ENCODE peak calls at places on chromosomes 12 and 14, in five cellular contexts. Z, C, W, Q and X are unnamed samples.

GRCh38 chr14:93747102-93747501 is 41.2 kb downstream of the PRIMA1 start:
- DNase-seq in W (peak; percentile 43), C (no peak), Q (no peak), Z (no peak), X (no peak)

GRCh38 chr12:74665690-74666089 is 128.1 kb downstream of the ATXN7L3B start:
- DNase-seq in Z (no peak), Q (no peak), C (no peak), W (no peak), X (no peak)

GRCh38 chr12:132496710-132497109 is 6.8 kb downstream of the FBRSL1 start:
- DNase-seq in Z (no peak), W (no peak), Q (no peak), C (no peak), X (no peak)

GRCh38 chr14:29803045-29803444 is 124.6 kb downstream of the PRKD1 start:
- DNase-seq in Q (no peak), Z (no peak), W (no peak), C (no peak), X (no peak)

GRCh38 chr14:55752580-55753365 is 172.8 kb downstream of the KTN1 start:
- DNase-seq in C (no peak), Q (peak; percentile 9), W (no peak), Z (no peak), X (peak; percentile 8)

GRCh38 chr12:113088971-113089756 is 32.6 kb downstream of the DTX1 start:
- DNase-seq in Q (no peak), Z (no peak), W (no peak), C (no peak), X (no peak)

GRCh38 chr12:6570264-6570887 is 2.3 kb upstream of the NOP2 start:
- DNase-seq in Q (no peak), Z (peak; percentile 28), C (peak; percentile 82), W (peak; percentile 72), X (no peak)

GRCh38 chr12:6605425-6606330 is 1.5 kb downstream of the CHD4 start:
- DNase-seq in C (no peak), Z (peak; percentile 27), Q (no peak), W (peak; percentile 52), X (no peak)

GRCh38 chr12:28024231-28024995 is 51.9 kb upstream of the PTHLH start:
- DNase-seq in C (no peak), Q (peak; percentile 85), W (no peak), Z (no peak), X (no peak)

GRCh38 chr12:92289611-92290010 is 144.0 kb upstream of the BTG1 start:
- DNase-seq in Q (no peak), C (no peak), W (no peak), Z (no peak), X (no peak)

DNA sequence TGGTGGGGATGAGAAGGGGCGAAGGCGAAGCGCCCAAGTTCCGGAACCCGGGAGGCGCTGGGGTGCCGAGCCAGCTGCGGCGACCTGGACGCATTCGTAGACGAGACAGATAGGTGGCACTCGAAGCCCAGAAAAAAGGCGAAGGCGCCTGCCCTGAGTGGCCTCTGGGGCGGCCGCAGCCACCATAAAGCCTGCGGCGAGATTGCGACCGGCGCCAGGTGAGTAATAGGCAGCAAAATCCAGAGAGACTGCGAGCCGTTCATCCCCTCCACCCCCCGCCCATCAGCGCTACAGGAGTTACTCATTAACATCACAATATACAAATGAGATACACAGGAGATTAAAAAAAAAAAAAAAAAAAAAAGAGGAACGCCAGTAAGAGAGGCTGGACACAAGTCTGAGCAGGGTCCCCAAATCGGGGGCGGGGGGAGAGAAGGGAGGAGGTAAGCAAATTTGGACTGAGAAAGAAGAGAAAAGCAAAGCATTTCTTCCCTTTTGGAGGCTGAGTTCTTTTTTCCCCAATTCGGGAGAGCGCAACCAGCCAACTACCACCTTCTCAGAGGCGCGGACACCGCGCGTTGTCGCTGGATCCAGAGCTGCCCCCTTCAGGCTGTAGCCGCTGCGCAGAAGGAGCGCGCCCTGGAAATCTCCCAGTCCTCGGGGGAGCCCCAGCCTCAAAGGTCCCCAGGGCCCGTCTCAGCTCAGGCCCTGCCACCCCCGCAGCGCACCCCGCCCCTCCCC is 15.7 kb downstream of the TBX3 start:
- DNase-seq in W (peak; percentile 89), Q (no peak), C (peak; percentile 74), Z (peak; percentile 93), X (no peak)
- TF ChIP-seq CTCF in W (peak; percentile 62), Q (peak; percentile 75), C (peak; percentile 71), Z (peak; percentile 25), X (peak; percentile 66)

GRCh38 chr14:90583427-90583826 is 186.6 kb downstream of the CALM1 start:
- DNase-seq in C (no peak), Z (peak; percentile 43), Q (no peak), W (no peak), X (no peak)

GRCh38 chr14:90581745-90582144 is 184.9 kb downstream of the CALM1 start:
- DNase-seq in Q (no peak), Z (no peak), W (no peak), C (no peak), X (no peak)

GRCh38 chr14:90585106-90585505 is 188.3 kb downstream of the CALM1 start:
- DNase-seq in Z (no peak), Q (no peak), W (no peak), C (no peak), X (no peak)

GRCh38 chr14:90582166-90582565 is 185.3 kb downstream of the CALM1 start:
- DNase-seq in W (no peak), C (no peak), Z (no peak), Q (no peak), X (no peak)

DNA sequence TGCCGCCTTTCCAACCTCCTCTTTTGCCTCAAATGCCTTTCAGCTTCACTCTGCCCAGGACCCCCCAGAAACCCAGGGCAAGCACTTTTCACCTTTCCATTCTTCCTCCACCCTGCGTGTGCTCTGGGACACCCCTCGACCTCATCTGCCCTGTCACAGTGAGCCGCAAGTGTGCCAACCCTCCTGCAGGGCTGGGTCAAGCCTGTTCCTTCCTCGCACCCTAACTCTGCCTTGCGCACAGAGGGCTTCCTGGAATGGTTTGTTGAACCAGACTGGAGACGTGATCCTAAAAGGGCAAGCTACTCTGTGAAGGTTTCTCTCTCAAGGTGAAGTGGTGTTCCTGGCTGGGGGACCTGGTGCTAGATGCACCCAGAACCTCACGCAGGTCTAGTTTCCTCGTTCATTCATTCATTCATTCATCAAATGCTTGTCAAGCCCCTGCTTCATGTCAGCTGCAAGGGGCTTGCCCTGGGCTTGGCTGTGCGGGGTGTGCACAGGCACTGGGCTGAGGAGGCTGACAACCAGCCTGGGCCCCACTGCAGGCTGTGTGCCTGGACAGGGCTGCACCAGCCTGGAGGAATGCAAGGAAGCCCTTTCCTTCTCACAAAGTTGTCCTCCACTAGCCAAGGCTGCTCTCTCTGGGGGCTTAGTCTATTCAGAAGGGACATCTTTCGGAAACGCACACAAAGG is 187.2 kb downstream of the CALM1 start:
- DNase-seq in Q (no peak), W (no peak), C (no peak), Z (no peak), X (no peak)
- TF ChIP-seq CTCF in Q (no peak), W (no peak), C (no peak), Z (no peak), X (no peak)

GRCh38 chr12:108854055-108854452 is 3.3 kb downstream of the SSH1 start:
- DNase-seq in W (no peak), Z (peak; percentile 73), Q (no peak), C (no peak), X (peak; percentile 88)
- TF ChIP-seq CTCF in W (peak; percentile 48), Z (no peak), Q (peak; percentile 58), C (peak; percentile 39), X (peak; percentile 50)

DNA sequence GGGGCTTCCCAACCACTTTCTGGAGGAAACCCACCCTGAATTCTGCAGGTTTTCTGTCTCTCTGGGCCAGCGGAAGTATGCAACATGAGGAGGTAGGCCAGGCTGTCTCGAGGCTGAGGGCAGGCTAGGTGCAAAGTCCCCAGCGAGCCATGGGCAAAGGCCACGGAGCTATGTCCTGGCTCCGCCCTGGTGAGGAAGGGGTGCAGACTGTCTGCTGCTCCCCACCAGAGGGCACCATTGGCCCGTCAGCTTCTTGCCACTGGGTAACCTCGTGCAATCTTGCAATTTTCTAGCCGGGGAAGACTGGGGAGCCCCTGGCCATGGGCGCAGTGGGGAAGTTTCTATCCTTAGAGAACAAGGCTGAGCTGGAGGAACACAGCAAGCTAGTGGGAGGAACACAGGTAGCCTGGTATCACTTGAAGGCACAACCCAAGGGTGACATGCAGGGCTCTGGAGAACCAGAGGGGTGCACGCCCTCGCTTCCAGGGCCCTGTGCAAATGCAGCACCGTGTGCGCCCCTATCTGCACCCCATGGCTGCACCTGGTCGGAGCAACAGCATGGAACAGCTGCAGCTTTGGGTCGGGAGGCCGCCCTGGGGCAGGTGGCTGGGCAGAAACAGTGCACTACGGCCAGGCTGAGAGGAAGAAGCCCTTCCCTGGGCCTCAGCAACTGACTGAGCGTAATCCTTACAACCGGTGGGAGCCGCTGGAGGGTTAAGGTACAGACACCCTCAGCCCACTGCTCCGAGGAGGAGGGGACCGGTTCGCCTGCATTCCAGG is 27.6 kb upstream of the RPLP0 start:
- DNase-seq in W (peak; percentile 95), Q (no peak), C (peak; percentile 87), Z (peak; percentile 89), X (peak; percentile 21)
- TF ChIP-seq CTCF in W (peak; percentile 93), Q (peak; percentile 94), C (peak; percentile 98), Z (peak; percentile 91), X (peak; percentile 98)

GRCh38 chr12:94872671-94873367 is 130.7 kb downstream of the NDUFA12 start:
- DNase-seq in Z (no peak), Q (no peak), C (peak; percentile 24), W (no peak), X (no peak)
- TF ChIP-seq CTCF in Z (no peak), Q (no peak), C (no peak), W (no peak), X (no peak)

GRCh38 chr14:49893309-49894213 is 679 bp downstream of the ARF6 start:
- DNase-seq in Q (no peak), Z (peak; percentile 51), W (peak; percentile 80), C (peak; percentile 23), X (no peak)
- TF ChIP-seq CTCF in Q (no peak), Z (no peak), W (no peak), C (no peak), X (no peak)

DNA sequence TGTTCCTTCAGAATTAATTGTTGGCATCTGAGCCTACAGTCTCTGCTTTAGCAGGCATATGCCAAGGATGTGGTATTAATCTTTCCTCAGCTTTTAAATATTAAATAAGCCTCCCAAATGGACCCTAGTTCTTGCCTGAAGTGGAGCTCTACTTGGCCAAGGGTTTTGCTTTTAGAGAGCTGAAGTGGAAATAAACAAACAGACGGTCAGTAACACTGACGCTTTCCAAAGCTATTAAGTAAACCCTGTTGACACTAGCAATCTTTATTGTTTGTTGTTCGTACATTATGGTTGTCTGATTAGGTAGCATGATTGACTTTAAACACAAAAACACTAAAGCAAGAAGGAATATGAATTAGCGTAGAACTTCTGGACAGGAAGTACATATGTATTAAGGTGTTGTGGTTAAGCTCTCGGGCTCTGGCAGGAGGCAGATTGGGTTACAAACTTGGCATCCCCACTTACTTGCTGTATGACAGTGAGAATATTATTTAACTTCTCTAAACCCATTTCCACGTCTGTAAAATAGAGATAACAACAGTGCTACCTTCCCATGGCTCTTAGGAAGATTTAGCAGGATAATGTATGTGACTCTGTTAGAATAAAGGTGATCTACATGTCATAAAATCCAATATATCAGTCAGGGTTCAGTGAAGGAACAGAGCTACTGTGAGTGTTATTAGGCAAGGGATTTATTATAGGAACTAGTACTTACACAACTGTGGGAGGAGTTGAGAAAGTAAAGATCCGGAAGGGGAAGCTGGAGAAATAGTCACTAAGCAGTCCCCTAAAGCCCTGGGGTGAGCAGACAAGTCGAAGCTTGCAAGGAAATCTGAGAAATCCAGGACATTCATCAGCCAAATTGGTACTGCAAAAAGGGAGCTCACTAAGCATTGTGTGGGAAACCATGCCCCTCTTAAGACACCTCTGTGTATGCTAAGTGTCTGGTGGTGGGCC is 92.2 kb upstream of the ATF7IP start:
- DNase-seq in C (peak; percentile 16), Z (no peak), W (no peak), Q (no peak), X (no peak)
- TF ChIP-seq CTCF in C (no peak), Z (no peak), W (no peak), Q (no peak), X (no peak)